ENCODE peak calls at places on chromosome 15, in ten cellular contexts. N, Y, S, O, G, D, E, U, H and B are unnamed samples.

GRCh38 chr15:57323806-57324589 is 52.3 kb upstream of the CGNL1 start:
- DNase-seq in S (no peak), O (peak), Y (no peak), H (no peak), E (no peak), G (no peak), N (no peak), D (no peak), U (no peak), B (peak)

GRCh38 chr15:85334241-85334640 is 46.2 kb upstream of the AKAP13 start:
- DNase-seq in N (no peak), S (no peak), Y (no peak), O (no peak), H (no peak), D (no peak), U (no peak), E (no peak), G (no peak), B (no peak)

GRCh38 chr15:90558182-90558581 is 28.5 kb downstream of the CRTC3 start:
- DNase-seq in D (peak), S (no peak), H (no peak), Y (no peak), N (no peak), U (no peak), E (no peak), O (peak), G (no peak), B (no peak)

GRCh38 chr15:44666208-44667038 is 3.0 kb upstream of the SPG11 start:
- DNase-seq in Y (no peak), E (no peak), G (no peak), U (no peak), O (no peak), H (no peak), D (no peak), S (peak), N (no peak), B (no peak)

GRCh38 chr15:22963546-22964125 is 16.5 kb downstream of the CYFIP1 start:
- DNase-seq in U (no peak), O (no peak), H (no peak), G (no peak), N (no peak), Y (no peak), D (no peak), S (no peak), E (no peak), B (no peak)

GRCh38 chr15:77819841-77820728 is 187.4 kb upstream of the LINGO1 start:
- DNase-seq in S (no peak), Y (no peak), G (peak), E (peak), O (no peak), D (no peak), N (no peak), H (peak), U (no peak), B (peak)

GRCh38 chr15:83766326-83766725 is 112.4 kb downstream of the ADAMTSL3 start:
- DNase-seq in Y (peak), E (no peak), D (no peak), U (no peak), S (no peak), N (no peak), O (no peak), H (no peak), G (peak), B (no peak)

GRCh38 chr15:100703032-100703578 is 100.7 kb downstream of the ASB7 start:
- DNase-seq in N (peak), S (no peak), Y (peak), E (no peak), H (no peak), O (peak), U (no peak), D (peak), G (peak), B (peak)

GRCh38 chr15:60326824-60327654 is 70.7 kb downstream of the ANXA2 start:
- DNase-seq in H (peak), D (no peak), O (no peak), S (peak), N (peak), U (no peak), Y (peak), E (no peak), G (peak), B (peak)

GRCh38 chr15:92941668-92942067 is 41.5 kb downstream of the CHD2 start:
- DNase-seq in Y (no peak), O (no peak), U (no peak), D (no peak), H (no peak), N (no peak), G (no peak), S (no peak), E (no peak), B (no peak)

GRCh38 chr15:23074684-23075083 is 35.3 kb upstream of the TUBGCP5 start:
- DNase-seq in N (no peak), G (no peak), U (no peak), Y (peak), E (no peak), D (no peak), O (no peak), H (no peak), S (no peak), B (no peak)

GRCh38 chr15:97547381-97547780 is 413.1 kb upstream of the ARRDC4 start:
- DNase-seq in G (no peak), O (no peak), Y (no peak), D (no peak), S (no peak), H (no peak), U (no peak), N (no peak), E (no peak), B (no peak)

GRCh38 chr15:42602501-42602900 is 27.1 kb downstream of the STARD9 start:
- DNase-seq in Y (no peak), E (no peak), N (no peak), U (no peak), D (no peak), H (no peak), G (no peak), S (no peak), O (no peak), B (no peak)

GRCh38 chr15:72784233-72784876 is 797 bp upstream of the ADPGK start:
- DNase-seq in O (no peak), E (no peak), S (no peak), U (no peak), H (peak), G (peak), Y (peak), N (peak), D (peak), B (peak)

GRCh38 chr15:41493902-41494189 is 172 bp downstream of the ITPKA start:
- DNase-seq in H (no peak), D (no peak), U (no peak), O (no peak), N (no peak), S (no peak), E (no peak), G (no peak), Y (no peak), B (no peak)

GRCh38 chr15:65056868-65057548 is 10.8 kb downstream of the RASL12 start:
- DNase-seq in Y (no peak), N (no peak), D (no peak), H (no peak), G (peak), U (no peak), S (no peak), O (no peak), E (no peak), B (no peak)

GRCh38 chr15:75713338-75713895 is 769 bp upstream of the CSPG4 start:
- DNase-seq in E (no peak), N (no peak), H (no peak), Y (peak), D (no peak), G (peak), U (no peak), S (no peak), O (no peak), B (no peak)

GRCh38 chr15:25347707-25348106 is 91.1 kb downstream of the UBE3A start:
- DNase-seq in D (no peak), G (no peak), S (no peak), E (no peak), H (no peak), N (no peak), Y (no peak), U (no peak), O (no peak), B (no peak)

GRCh38 chr15:25346371-25346770 is 92.5 kb downstream of the UBE3A start:
- DNase-seq in E (no peak), Y (no peak), H (no peak), D (no peak), S (no peak), U (no peak), G (no peak), O (no peak), N (no peak), B (no peak)

GRCh38 chr15:25342629-25343028 is 96.2 kb downstream of the UBE3A start:
- DNase-seq in H (no peak), U (no peak), G (no peak), S (peak), O (no peak), D (no peak), N (no peak), E (no peak), Y (no peak), B (no peak)

DNA sequence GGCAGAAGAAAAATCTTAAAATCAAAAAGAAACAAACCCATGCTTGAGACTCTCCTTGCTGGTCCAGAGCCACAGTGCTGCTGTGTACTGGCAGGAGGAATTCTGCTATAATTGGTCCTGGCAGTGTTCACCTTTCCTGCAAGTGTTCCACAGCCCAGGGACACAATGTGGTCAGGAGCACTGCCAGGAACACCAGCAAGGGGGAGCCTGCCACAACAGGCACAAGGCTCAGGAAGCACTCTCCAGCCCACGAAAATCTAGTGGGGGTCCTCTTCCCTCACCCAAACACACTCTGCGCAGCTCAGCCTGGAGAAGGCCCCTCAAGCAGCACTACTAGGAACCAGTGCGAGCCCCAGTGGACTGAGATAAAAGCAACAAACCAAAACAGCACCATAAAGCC is 92.9 kb downstream of the UBE3A start:
- DNase-seq in S (no peak), Y (peak), O (peak), H (no peak), D (no peak), U (no peak), E (no peak), N (no peak), G (peak), B (no peak)
- TF ChIP-seq CTCF in S (no peak), Y (peak), O (peak), H (no peak), D (peak), U (no peak), E (no peak), N (peak), G (peak), B (no peak)

GRCh38 chr15:29596266-29596665 is 226.0 kb downstream of the TJP1 start:
- DNase-seq in U (no peak), S (no peak), Y (peak), D (no peak), H (no peak), N (peak), E (no peak), G (peak), O (no peak), B (no peak)
- TF ChIP-seq CTCF in U (no peak), S (no peak), Y (peak), D (no peak), H (no peak), N (peak), E (no peak), G (peak), O (no peak), B (no peak)

GRCh38 chr15:69795601-69796000 is 302.1 kb downstream of the TLE3 start:
- DNase-seq in O (no peak), N (no peak), S (no peak), U (no peak), E (peak), G (no peak), D (peak), H (no peak), Y (no peak), B (no peak)
- TF ChIP-seq CTCF in O (no peak), N (no peak), S (no peak), U (no peak), E (no peak), G (no peak), D (no peak), H (no peak), Y (no peak), B (no peak)

DNA sequence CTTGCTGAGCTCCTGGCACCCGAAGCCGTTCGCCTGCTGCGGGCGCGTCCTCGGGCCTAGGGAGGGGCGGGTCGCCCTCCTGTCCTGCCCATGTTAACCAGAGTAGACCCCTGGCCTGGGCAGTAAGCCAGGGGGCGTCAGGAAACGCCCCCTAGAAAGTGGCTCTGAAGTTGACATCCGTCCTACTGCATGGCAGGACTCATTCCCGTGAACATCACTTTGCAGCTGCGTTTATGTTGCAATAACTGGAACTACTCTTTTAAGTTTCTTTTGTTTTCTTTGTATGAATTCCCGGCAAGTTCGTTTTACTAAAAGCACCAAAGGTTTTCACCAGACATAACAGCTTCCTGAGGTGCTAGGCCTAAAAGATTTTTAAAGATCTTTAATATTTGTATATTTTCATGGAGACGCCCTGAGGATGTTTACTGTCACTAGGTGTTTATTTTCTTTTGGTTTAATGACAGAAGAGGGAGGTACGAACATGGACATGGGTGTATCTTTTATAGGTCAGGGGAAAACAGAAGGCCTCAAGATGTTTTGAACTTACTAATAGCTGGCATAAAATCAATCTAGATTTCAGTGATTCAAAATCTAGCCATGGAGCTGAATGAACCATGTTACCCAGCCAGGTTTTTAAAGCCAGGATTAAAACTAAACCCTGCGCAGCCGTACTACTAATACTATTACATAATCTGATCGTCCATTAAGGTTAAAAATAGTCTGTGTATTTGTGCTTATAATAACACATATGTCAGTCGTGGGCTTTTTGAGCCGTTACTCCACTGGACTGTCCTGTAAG is 1.0 kb downstream of the C15orf61 start:
- DNase-seq in E (no peak), S (no peak), Y (peak), H (no peak), D (no peak), U (no peak), G (peak), N (peak), O (no peak), B (no peak)
- TF ChIP-seq CTCF in E (no peak), S (no peak), Y (no peak), H (no peak), D (no peak), U (no peak), G (no peak), N (no peak), O (no peak), B (no peak)

GRCh38 chr15:69980311-69981059 is 117.2 kb downstream of the TLE3 start:
- DNase-seq in E (no peak), O (no peak), S (peak), U (no peak), G (no peak), N (no peak), H (no peak), Y (no peak), D (no peak), B (no peak)
- TF ChIP-seq CTCF in E (no peak), O (no peak), S (peak), U (no peak), G (no peak), N (no peak), H (no peak), Y (no peak), D (no peak), B (no peak)

DNA sequence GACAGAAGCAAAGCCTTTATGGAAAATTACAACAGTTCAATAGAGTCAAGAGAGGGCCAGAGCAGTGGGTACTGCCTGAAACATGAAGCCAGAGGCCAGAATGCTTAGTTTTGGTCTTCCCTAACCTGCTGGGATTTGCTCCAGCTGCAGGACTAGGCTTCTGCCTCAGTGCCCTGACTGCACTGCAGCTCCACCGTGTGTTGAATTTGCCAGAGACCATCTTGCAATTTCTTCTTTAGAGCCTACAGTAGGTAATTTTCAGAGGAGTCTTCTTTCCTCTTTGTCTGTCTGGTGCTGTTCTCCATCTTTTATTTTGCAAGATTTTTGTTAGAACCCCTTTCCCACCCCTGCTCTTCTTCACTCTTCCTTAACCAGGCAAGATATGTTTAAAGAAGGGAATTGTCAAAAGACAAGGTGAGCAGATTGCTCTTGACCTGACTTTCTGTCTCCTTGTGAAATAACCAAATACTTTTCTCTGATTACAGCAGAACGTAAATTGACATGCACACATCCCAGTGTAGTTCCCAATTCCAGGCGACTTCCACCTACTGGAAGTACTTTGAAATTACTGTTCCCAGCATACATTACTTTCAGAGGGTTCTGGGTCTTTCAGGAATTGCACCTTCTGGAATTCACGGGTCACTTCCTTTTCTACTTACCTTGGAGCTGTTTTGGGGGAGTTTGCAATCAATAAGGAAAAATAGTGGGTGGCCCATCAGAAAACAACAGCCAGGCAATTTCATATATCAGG is 161.2 kb downstream of the MINAR1 start:
- DNase-seq in S (no peak), O (no peak), H (no peak), D (no peak), U (no peak), N (peak), G (peak), Y (peak), E (no peak), B (no peak)
- TF ChIP-seq CTCF in S (no peak), O (no peak), H (peak), D (no peak), U (no peak), N (peak), G (peak), Y (peak), E (peak), B (no peak)

GRCh38 chr15:71066983-71067382 is 48.3 kb upstream of the THSD4 start:
- DNase-seq in U (no peak), O (no peak), D (no peak), S (no peak), G (peak), H (no peak), N (peak), Y (peak), E (no peak), B (no peak)

GRCh38 chr15:71072423-71072822 is 42.8 kb upstream of the THSD4 start:
- DNase-seq in H (no peak), O (no peak), N (no peak), D (no peak), G (no peak), S (no peak), U (no peak), E (no peak), Y (no peak), B (no peak)

GRCh38 chr15:71071529-71071928 is 43.7 kb upstream of the THSD4 start:
- DNase-seq in G (no peak), Y (no peak), O (no peak), D (no peak), E (no peak), S (no peak), U (no peak), N (no peak), H (no peak), B (no peak)

DNA sequence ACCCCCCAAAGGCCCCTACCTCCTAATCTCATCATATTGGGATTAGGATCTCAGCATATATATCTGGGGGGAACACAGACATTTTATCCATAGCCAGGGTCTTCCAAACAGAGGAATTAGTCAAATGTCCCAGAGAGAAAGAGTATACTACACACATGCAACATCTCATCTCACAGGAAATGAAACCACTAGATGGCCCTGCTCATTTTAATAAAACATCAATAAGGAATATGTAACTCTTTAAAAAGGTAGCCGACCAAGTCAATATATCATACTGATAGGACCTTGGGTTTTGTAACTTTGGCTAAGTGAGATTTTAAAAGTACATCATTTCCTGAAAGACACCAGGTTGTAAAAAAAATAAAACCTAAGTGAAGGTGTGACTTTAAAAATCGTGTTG is 45.6 kb upstream of the THSD4 start:
- DNase-seq in D (no peak), G (no peak), H (no peak), O (no peak), U (no peak), N (no peak), Y (no peak), S (no peak), E (no peak), B (no peak)
- TF ChIP-seq CTCF in D (no peak), G (no peak), H (no peak), O (no peak), U (no peak), N (peak), Y (no peak), S (no peak), E (no peak), B (no peak)